ENCODE peak calls at places on chromosomes 4 and X, in four cellular contexts. One of them, this sample, is unnamed.

GRCh38 chrX:43881410-43882293 is 598 bp downstream of the MAOB start:
- DNase-seq in coronary artery: no peak
- DNase-seq in WTC11: no peak
- DNase-seq in fibroblast of mammary gland: peak; percentile 24
- DNase-seq in this sample: no peak

GRCh38 chr4:19983072-19983471 is 268.6 kb upstream of the SLIT2 start:
- DNase-seq in coronary artery: no peak
- DNase-seq in WTC11: no peak
- DNase-seq in fibroblast of mammary gland: peak; percentile 95
- DNase-seq in this sample: peak; percentile 93

GRCh38 chr4:173507471-173508385 is 22.3 kb downstream of the HAND2 start:
- DNase-seq in coronary artery: no peak
- DNase-seq in fibroblast of mammary gland: no peak
- DNase-seq in WTC11: no peak
- DNase-seq in this sample: no peak

GRCh38 chr4:135371137-135371536 is 1169.5 kb upstream of the PABPC4L start:
- DNase-seq in coronary artery: no peak
- DNase-seq in fibroblast of mammary gland: no peak
- DNase-seq in WTC11: peak; percentile 65
- DNase-seq in this sample: no peak

GRCh38 chr4:17814140-17814539 is 3.4 kb downstream of the NCAPG start:
- DNase-seq in fibroblast of mammary gland: peak; percentile 64
- DNase-seq in coronary artery: no peak
- DNase-seq in WTC11: no peak
- DNase-seq in this sample: peak; percentile 40

GRCh38 chrX:69024931-69025330 is 140.3 kb downstream of the PJA1 start:
- DNase-seq in WTC11: no peak
- DNase-seq in fibroblast of mammary gland: peak; percentile 61
- DNase-seq in coronary artery: peak; percentile 77
- DNase-seq in this sample: peak; percentile 24

GRCh38 chrX:2513120-2513664 is 12.4 kb upstream of the DHRSX start:
- DNase-seq in coronary artery: peak; percentile 21
- DNase-seq in fibroblast of mammary gland: no peak
- DNase-seq in WTC11: no peak
- DNase-seq in this sample: no peak

GRCh38 chrX:11531226-11531625 is 134.5 kb downstream of the ARHGAP6 start:
- DNase-seq in fibroblast of mammary gland: peak; percentile 41
- DNase-seq in WTC11: no peak
- DNase-seq in coronary artery: no peak
- DNase-seq in this sample: no peak

GRCh38 chr4:151658959-151659593 is 101.7 kb downstream of the GATB start:
- DNase-seq in WTC11: no peak
- DNase-seq in fibroblast of mammary gland: peak; percentile 88
- DNase-seq in coronary artery: no peak
- DNase-seq in this sample: peak; percentile 38

GRCh38 chrX:153794897-153795816 is 689 bp downstream of the SSR4 start:
- DNase-seq in fibroblast of mammary gland: peak; percentile 3
- DNase-seq in coronary artery: no peak
- DNase-seq in WTC11: no peak
- DNase-seq in this sample: peak; percentile 24

GRCh38 chr4:16693641-16694040 is 204.8 kb downstream of the LDB2 start:
- DNase-seq in WTC11: no peak
- DNase-seq in coronary artery: no peak
- DNase-seq in fibroblast of mammary gland: no peak
- DNase-seq in this sample: no peak

GRCh38 chr4:103105558-103106356 is 6.1 kb upstream of the BDH2 start:
- DNase-seq in WTC11: no peak
- DNase-seq in coronary artery: no peak
- DNase-seq in fibroblast of mammary gland: no peak
- DNase-seq in this sample: peak; percentile 8

GRCh38 chr4:742742-743311 is 37.2 kb downstream of the PCGF3 start:
- DNase-seq in coronary artery: no peak
- DNase-seq in fibroblast of mammary gland: peak; percentile 54
- DNase-seq in WTC11: peak; percentile 85
- DNase-seq in this sample: peak; percentile 43

DNA sequence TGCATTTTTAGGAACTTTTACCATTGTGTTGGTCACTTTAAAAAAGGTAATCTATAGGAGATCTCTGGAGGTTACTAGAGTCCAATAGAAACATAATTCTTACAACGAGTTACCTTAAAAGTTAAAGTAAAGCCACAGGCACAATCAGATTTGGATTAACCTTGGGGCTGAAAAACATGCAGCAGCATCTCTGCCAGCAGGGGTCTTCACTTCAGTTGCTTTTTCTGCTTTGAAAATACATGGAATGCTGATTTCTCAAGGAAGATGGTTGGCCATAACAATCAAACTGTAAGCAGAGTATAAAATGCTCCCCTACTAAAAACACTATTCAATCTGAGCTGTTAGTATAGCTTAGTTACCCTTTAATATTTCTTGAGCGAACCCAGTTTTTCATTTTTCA is 1072.3 kb upstream of the PCDH10 start:
- DNase-seq in WTC11: no peak
- DNase-seq in fibroblast of mammary gland: no peak
- DNase-seq in coronary artery: no peak
- DNase-seq in this sample: no peak
- TF ChIP-seq CTCF in WTC11: no peak
- TF ChIP-seq CTCF in fibroblast of mammary gland: no peak
- TF ChIP-seq CTCF in coronary artery: no peak
- TF ChIP-seq CTCF in this sample: no peak

GRCh38 chr4:121070696-121071639 is 1.4 kb downstream of the NDNF start:
- DNase-seq in WTC11: peak; percentile 77
- DNase-seq in fibroblast of mammary gland: peak; percentile 47
- DNase-seq in coronary artery: no peak
- DNase-seq in this sample: peak; percentile 32
- TF ChIP-seq CTCF in WTC11: no peak
- TF ChIP-seq CTCF in fibroblast of mammary gland: peak; percentile 40
- TF ChIP-seq CTCF in coronary artery: no peak
- TF ChIP-seq CTCF in this sample: peak; percentile 28

GRCh38 chr4:186149872-186150271 is 41.5 kb upstream of the CYP4V2 start:
- DNase-seq in WTC11: no peak
- DNase-seq in coronary artery: peak; percentile 85
- DNase-seq in fibroblast of mammary gland: peak; percentile 42
- DNase-seq in this sample: no peak
- TF ChIP-seq CTCF in WTC11: no peak
- TF ChIP-seq CTCF in coronary artery: no peak
- TF ChIP-seq CTCF in fibroblast of mammary gland: peak; percentile 58
- TF ChIP-seq CTCF in this sample: peak; percentile 28

DNA sequence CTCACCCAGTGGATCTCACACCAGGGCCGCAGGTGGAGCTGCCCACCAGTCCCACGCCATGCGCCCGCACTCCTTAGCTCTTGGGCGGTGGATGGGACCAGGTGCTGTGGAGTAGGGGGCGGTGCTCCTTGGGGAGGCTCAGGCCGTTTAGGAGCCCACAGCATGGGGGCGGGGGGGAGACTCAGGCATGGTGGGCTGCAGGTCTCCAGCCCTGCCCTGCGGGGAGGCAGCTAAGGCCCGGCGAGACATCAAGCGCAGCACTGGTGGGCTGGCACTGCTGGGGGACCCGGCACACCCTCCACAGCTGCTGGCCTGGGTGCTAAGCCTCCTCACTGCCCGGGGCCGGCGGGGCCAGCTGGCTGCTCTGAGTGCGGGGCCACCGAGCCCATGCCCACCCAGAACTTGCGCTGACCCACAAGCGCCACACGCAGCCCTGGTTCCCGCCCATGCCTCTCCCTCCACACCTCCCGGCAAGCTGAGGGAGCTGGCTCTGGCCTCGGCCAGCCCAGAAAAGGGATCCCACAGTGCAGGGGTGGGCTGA is 312.9 kb upstream of the GIMD1 start:
- DNase-seq in fibroblast of mammary gland: no peak
- DNase-seq in WTC11: peak; percentile 9
- DNase-seq in coronary artery: no peak
- DNase-seq in this sample: no peak
- TF ChIP-seq CTCF in fibroblast of mammary gland: no peak
- TF ChIP-seq CTCF in WTC11: no peak
- TF ChIP-seq CTCF in coronary artery: no peak
- TF ChIP-seq CTCF in this sample: no peak